ENCODE peak calls at places on chromosomes 4 and X, in ten cellular contexts. R is fibroblast of lung; P is EH; I is neural crest cell; S is iris pigment epithelial cell; U is AG09309; N is NCI-H187 treated with DMSO at 0.1 percent for 48 hours; J is CD4-positive, alpha-beta T cell; G is transverse colon; D is activated CD4-positive, alpha-beta T cell treated with anti-CD3 and anti-CD28 coated beads, Interleukin-2, amount 50 U/mL, for 48 hours. F is an unnamed sample.
A peak's percentile ranks its signal among the peaks of the same experiment; 100 is the strongest.

GRCh38 chr4:63663870-63664269 is 745.4 kb downstream of the TECRL start:
- DNase-seq in R (no peak), P (no peak), I (no peak), S (no peak), U (no peak), N (no peak), J (no peak), G (no peak), D (no peak), F (no peak)

GRCh38 chr4:158444621-158445020 is 77.1 kb upstream of the RXFP1 start:
- DNase-seq in R (peak; percentile 9), P (peak; percentile 26), I (no peak), S (peak; percentile 18), U (no peak), N (no peak), J (no peak), G (no peak), D (no peak), F (no peak)

GRCh38 chr4:125705681-125706080 is 390.9 kb downstream of the FAT4 start:
- DNase-seq in R (no peak), P (no peak), I (no peak), S (no peak), U (no peak), N (no peak), J (no peak), G (no peak), D (no peak), F (no peak)

GRCh38 chrX:16444353-16444752 is 205.6 kb upstream of the S100G start:
- DNase-seq in R (peak; percentile 82), P (peak; percentile 64), I (no peak), S (peak; percentile 65), U (no peak), N (no peak), J (no peak), G (no peak), D (no peak), F (no peak)

GRCh38 chr4:136818811-136819210 is 713.5 kb downstream of the PCDH18 start:
- DNase-seq in R (peak; percentile 31), P (no peak), I (no peak), S (peak; percentile 20), U (no peak), N (no peak), J (no peak), G (no peak), D (no peak), F (no peak)

GRCh38 chrX:72685810-72686465 is 28.2 kb downstream of the PHKA1 start:
- DNase-seq in R (peak; percentile 58), P (peak; percentile 6), I (no peak), S (peak; percentile 8), U (peak; percentile 2), N (no peak), J (no peak), G (no peak), D (no peak), F (no peak)

GRCh38 chr4:2914220-2915126 is 48.7 kb downstream of the NOP14 start:
- DNase-seq in R (no peak), P (no peak), I (no peak), S (no peak), U (no peak), N (no peak), J (no peak), G (no peak), D (no peak), F (peak; percentile 39)

GRCh38 chrX:129665916-129666644 is 11.3 kb upstream of the APLN start:
- DNase-seq in R (peak; percentile 83), P (peak; percentile 87), I (no peak), S (peak; percentile 66), U (peak; percentile 23), N (no peak), J (no peak), G (no peak), D (no peak), F (peak; percentile 67)

GRCh38 chr4:129352480-129352879 is 256.5 kb downstream of the C4orf33 start:
- DNase-seq in R (no peak), P (no peak), I (no peak), S (no peak), U (no peak), N (no peak), J (no peak), G (no peak), D (no peak), F (no peak)

GRCh38 chrX:65451663-65452062 is 82.9 kb downstream of the LAS1L start:
- DNase-seq in R (peak; percentile 8), P (peak; percentile 22), I (peak; percentile 21), S (peak; percentile 52), U (no peak), N (no peak), J (no peak), G (peak; percentile 8), D (no peak), F (no peak)

GRCh38 chr4:62162606-62163005 is 962.5 kb downstream of the ADGRL3 start:
- DNase-seq in R (no peak), P (no peak), I (no peak), S (no peak), U (no peak), N (no peak), J (no peak), G (no peak), D (no peak), F (no peak)

GRCh38 chrX:68307767-68308166 is 125.5 kb downstream of the OPHN1 start:
- DNase-seq in R (peak; percentile 87), P (peak; percentile 76), I (no peak), S (peak; percentile 80), U (peak; percentile 66), N (no peak), J (no peak), G (no peak), D (no peak), F (no peak)

GRCh38 chr4:52837716-52838558 is 24.2 kb upstream of the RASL11B start:
- DNase-seq in R (peak; percentile 87), P (peak; percentile 91), I (no peak), S (peak; percentile 62), U (peak; percentile 24), N (no peak), J (no peak), G (no peak), D (no peak), F (no peak)

GRCh38 chrX:13469963-13470679 is 99.3 kb upstream of the EGFL6 start:
- DNase-seq in R (peak; percentile 73), P (peak; percentile 82), I (no peak), S (peak; percentile 57), U (no peak), N (no peak), J (no peak), G (no peak), D (no peak), F (no peak)

GRCh38 chr4:134200811-134201215 is 776 bp downstream of the PABPC4L start:
- DNase-seq in R (peak; percentile 11), P (peak; percentile 48), I (no peak), S (no peak), U (no peak), N (no peak), J (no peak), G (no peak), D (no peak), F (no peak)

F was measured in mesenteric fat pad.